ENCODE peak calls at places on chromosomes 4 and X, in five cellular contexts. G, Y, B, A and C are unnamed samples. For H3K4me1, the result is how much of the 10 kb centered on the place peaks cover.

GRCh38 chr4:138310991-138311390 is 68.8 kb upstream of the SLC7A11 start:
- DNase-seq in G (peak), Y (no peak), B (no peak), A (peak), C (no peak)

GRCh38 chr4:15506464-15506863 is 36.8 kb downstream of the CC2D2A start:
- DNase-seq in G (peak), Y (no peak), B (no peak), A (peak), C (no peak)

GRCh38 chrX:56788229-56788628 is 59.2 kb downstream of the NBDY start:
- DNase-seq in G (peak), Y (no peak), B (no peak), A (no peak), C (no peak)

GRCh38 chr4:37516057-37516775 is 170.0 kb downstream of the RELL1 start:
- DNase-seq in G (no peak), Y (no peak), B (no peak), A (no peak), C (no peak)

GRCh38 chrX:153924149-153924861 is 1.8 kb downstream of the ARHGAP4 start:
- DNase-seq in G (peak), Y (no peak), B (peak), A (peak), C (no peak)

GRCh38 chr4:120948382-120948781 is 25.9 kb upstream of the PRDM5 start:
- DNase-seq in G (no peak), Y (no peak), B (no peak), A (no peak), C (no peak)

GRCh38 chr4:110394871-110395270 is 81.1 kb upstream of the ENPEP start:
- DNase-seq in G (no peak), Y (no peak), B (no peak), A (no peak), C (no peak)

GRCh38 chrX:28225508-28225907 is 244.3 kb upstream of the DCAF8L1 start:
- DNase-seq in G (no peak), Y (no peak), B (no peak), A (no peak), C (no peak)

GRCh38 chr4:122777846-122778501 is 45.5 kb downstream of the BBS12 start:
- DNase-seq in G (peak), Y (no peak), B (no peak), A (peak), C (no peak)

GRCh38 chr4:156734965-156735895 is 236.4 kb downstream of the PDGFC start:
- DNase-seq in G (peak), Y (no peak), B (no peak), A (no peak), C (no peak)

GRCh38 chrX:108735680-108736508 is 469 bp downstream of the IRS4 start:
- DNase-seq in G (no peak), Y (no peak), B (peak), A (peak), C (no peak)

GRCh38 chrX:20038966-20039365 is 48.1 kb upstream of the BCLAF3 start:
- DNase-seq in G (no peak), Y (no peak), B (no peak), A (no peak), C (no peak)

GRCh38 chr4:188697217-188697616 is 558.0 kb downstream of the TRIML1 start:
- DNase-seq in G (no peak), Y (no peak), B (no peak), A (no peak), C (no peak)

GRCh38 chr4:181202249-181202648 is 1041.0 kb upstream of the TENM3 start:
- DNase-seq in G (no peak), Y (no peak), B (no peak), A (no peak), C (no peak)

GRCh38 chr4:20075479-20075878 is 176.2 kb upstream of the SLIT2 start:
- DNase-seq in G (peak), Y (no peak), B (no peak), A (peak), C (no peak)

GRCh38 chrX:21865436-21865835 is 9.6 kb downstream of the YY2 start:
- DNase-seq in G (peak), Y (no peak), B (no peak), A (no peak), C (no peak)

GRCh38 chrX:103552236-103552635 is 32.9 kb upstream of the RAB40A start:
- DNase-seq in G (no peak), Y (no peak), B (no peak), A (peak), C (no peak)

GRCh38 chrX:134747006-134747405 is 88.7 kb upstream of the PLAC1 start:
- DNase-seq in G (no peak), Y (no peak), B (no peak), A (no peak), C (no peak)

GRCh38 chr4:52982246-52982950 is 120.3 kb downstream of the RASL11B start:
- DNase-seq in G (peak), Y (no peak), B (peak), A (peak), C (no peak)

GRCh38 chr4:67292045-67292444 is 253.3 kb downstream of the CENPC start:
- DNase-seq in G (no peak), Y (no peak), B (no peak), A (peak), C (no peak)

GRCh38 chr4:143391261-143391660 is 54.6 kb downstream of the GAB1 start:
- DNase-seq in G (no peak), Y (no peak), B (no peak), A (no peak), C (no peak)

GRCh38 chr4:143389543-143390195 is 53.0 kb downstream of the GAB1 start:
- DNase-seq in G (peak), Y (no peak), B (no peak), A (no peak), C (no peak)

GRCh38 chr4:143393195-143393594 is 56.5 kb downstream of the GAB1 start:
- DNase-seq in G (no peak), Y (no peak), B (no peak), A (no peak), C (no peak)

GRCh38 chr4:143390764-143391163 is 54.1 kb downstream of the GAB1 start:
- DNase-seq in G (no peak), Y (no peak), B (no peak), A (no peak), C (no peak)

DNA sequence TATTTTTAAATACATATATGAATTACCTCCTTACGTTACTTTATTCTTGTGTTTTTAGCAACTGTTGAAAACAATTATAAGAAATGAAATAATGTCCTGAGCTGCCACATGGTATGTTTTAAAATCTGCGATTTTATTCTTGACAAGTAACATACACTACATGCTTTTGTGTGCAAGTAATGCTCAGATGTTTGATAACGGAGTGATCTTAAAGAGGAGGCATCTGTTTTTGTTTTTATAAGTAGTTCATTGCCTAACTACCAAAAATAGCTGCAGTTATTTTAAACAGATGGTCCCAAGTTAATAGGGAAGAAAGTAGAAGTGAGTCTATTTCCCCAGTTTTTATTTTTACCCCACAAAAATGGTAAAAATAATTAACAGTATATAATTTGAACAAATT is 55.2 kb downstream of the GAB1 start:
- DNase-seq in G (peak), Y (no peak), B (no peak), A (peak), C (no peak)
- H3K4me1 ChIP-seq in G (under half), Y (under half), B (under half), A (under half), C (half or more)

DNA sequence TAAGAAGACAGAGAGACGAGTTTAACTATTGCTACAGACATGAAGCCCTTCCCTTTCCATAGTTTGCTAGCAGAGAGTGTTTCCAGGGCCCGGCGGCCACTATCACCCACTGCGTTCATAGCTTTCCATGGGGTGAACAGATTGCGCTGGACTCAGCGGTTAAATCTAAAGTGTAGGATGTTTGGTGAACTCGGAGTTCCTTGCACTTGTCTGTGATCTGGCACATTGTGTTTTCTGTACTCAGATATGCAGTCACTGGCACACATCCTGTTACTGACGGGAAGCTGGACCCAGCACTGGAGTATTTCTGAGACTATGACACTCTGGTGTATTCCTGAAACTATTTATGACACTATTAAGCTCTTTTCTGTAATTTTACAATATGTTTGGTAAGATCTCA is 13.9 kb downstream of the CD99 start:
- DNase-seq in G (no peak), Y (no peak), B (no peak), A (peak), C (peak)
- H3K4me1 ChIP-seq in G (under half), Y (under half), B (under half), A (half or more), C (half or more)

GRCh38 chrX:79169484-79169883 is 25.0 kb downstream of the GPR174 start:
- DNase-seq in G (no peak), Y (no peak), B (no peak), A (no peak), C (no peak)

GRCh38 chrX:79174949-79175644 is 30.6 kb downstream of the GPR174 start:
- DNase-seq in G (no peak), Y (no peak), B (no peak), A (no peak), C (no peak)

GRCh38 chrX:79167437-79167836 is 22.9 kb downstream of the GPR174 start:
- DNase-seq in G (no peak), Y (no peak), B (no peak), A (no peak), C (no peak)

GRCh38 chrX:79176028-79176427 is 31.5 kb downstream of the GPR174 start:
- DNase-seq in G (no peak), Y (no peak), B (no peak), A (no peak), C (no peak)

GRCh38 chrX:79170632-79171031 is 26.1 kb downstream of the GPR174 start:
- DNase-seq in G (no peak), Y (no peak), B (no peak), A (no peak), C (no peak)
- H3K4me1 ChIP-seq in G (under half), Y (under half), B (under half), A (under half), C (under half)

GRCh38 chr4:85783900-85784299 is 308.9 kb downstream of the ARHGAP24 start:
- DNase-seq in G (no peak), Y (no peak), B (no peak), A (no peak), C (no peak)

GRCh38 chr4:85784348-85784747 is 309.4 kb downstream of the ARHGAP24 start:
- DNase-seq in G (no peak), Y (no peak), B (no peak), A (peak), C (no peak)

GRCh38 chr4:85790582-85790981 is 315.6 kb downstream of the ARHGAP24 start:
- DNase-seq in G (peak), Y (no peak), B (no peak), A (no peak), C (no peak)

GRCh38 chr4:85784947-85785346 is 310.0 kb downstream of the ARHGAP24 start:
- DNase-seq in G (no peak), Y (no peak), B (no peak), A (no peak), C (no peak)

GRCh38 chr4:85787133-85787532 is 312.2 kb downstream of the ARHGAP24 start:
- DNase-seq in G (peak), Y (no peak), B (peak), A (peak), C (no peak)
- H3K4me1 ChIP-seq in G (under half), Y (under half), B (under half), A (under half), C (half or more)